ENCODE peak calls at places on chromosomes 7 and 10, in nine cellular contexts. K is fibroblast of lung, L is right lobe of liver, W is cardiac muscle cell, E is adrenal gland, U is GM23248, N is suprapubic skin, G is pancreas, Y is brain microvascular endothelial cell. T is an unnamed sample.

GRCh38 chr7:95430864-95431263 is 4.0 kb downstream of the PON2 start:
- DNase-seq in K (no peak), L (no peak), W (peak; percentile 35), E (no peak), U (peak; percentile 72), N (no peak), G (no peak), Y (peak; percentile 64), T (no peak)

GRCh38 chr10:60732240-60733188 is 45.8 kb upstream of the CDK1 start:
- DNase-seq in K (no peak), L (peak; percentile 44), W (no peak), E (no peak), U (peak; percentile 12), N (peak; percentile 83), G (peak; percentile 40), Y (no peak), T (peak; percentile 65)

GRCh38 chr10:21078410-21079329 is 181.6 kb upstream of the NEBL start:
- DNase-seq in K (peak; percentile 84), L (peak; percentile 69), W (peak; percentile 90), E (peak; percentile 65), U (peak; percentile 78), N (no peak), G (peak; percentile 50), Y (peak; percentile 58), T (no peak)

GRCh38 chr7:7119668-7120208 is 62.6 kb upstream of the C1GALT1 start:
- DNase-seq in K (no peak), L (no peak), W (no peak), E (no peak), U (no peak), N (no peak), G (no peak), Y (no peak), T (no peak)

GRCh38 chr7:48518092-48518491 is 346.8 kb downstream of the ABCA13 start:
- DNase-seq in K (no peak), L (no peak), W (no peak), E (no peak), U (no peak), N (no peak), G (no peak), Y (no peak), T (no peak)

GRCh38 chr10:80150172-80150571 is 17.6 kb downstream of the PLAC9 start:
- DNase-seq in K (no peak), L (no peak), W (no peak), E (no peak), U (no peak), N (no peak), G (no peak), Y (no peak), T (no peak)

GRCh38 chr10:84341538-84341856 is 13.1 kb downstream of the CCSER2 start:
- DNase-seq in K (no peak), L (no peak), W (no peak), E (no peak), U (no peak), N (no peak), G (no peak), Y (no peak), T (no peak)

GRCh38 chr10:100442548-100442947 is 20.3 kb upstream of the WNT8B start:
- DNase-seq in K (no peak), L (no peak), W (no peak), E (no peak), U (no peak), N (no peak), G (no peak), Y (no peak), T (no peak)

GRCh38 chr10:58435297-58435696 is 50.1 kb downstream of the TFAM start:
- DNase-seq in K (peak; percentile 94), L (no peak), W (peak; percentile 96), E (peak; percentile 43), U (peak; percentile 99), N (no peak), G (no peak), Y (peak; percentile 99), T (peak; percentile 81)

GRCh38 chr10:9833871-9834454 is 1183.7 kb upstream of the CELF2 start:
- DNase-seq in K (no peak), L (no peak), W (no peak), E (no peak), U (no peak), N (no peak), G (no peak), Y (no peak), T (no peak)

GRCh38 chr10:31401287-31401686 is 82.3 kb downstream of the ZEB1 start:
- DNase-seq in K (no peak), L (no peak), W (no peak), E (no peak), U (no peak), N (no peak), G (no peak), Y (no peak), T (no peak)

GRCh38 chr10:42553064-42553407 is 85.3 kb downstream of the ZNF33B start:
- DNase-seq in K (no peak), L (no peak), W (no peak), E (no peak), U (no peak), N (no peak), G (peak; percentile 24), Y (no peak), T (no peak)

GRCh38 chr7:99195867-99196266 is 12.0 kb downstream of the KPNA7 start:
- DNase-seq in K (no peak), L (no peak), W (no peak), E (no peak), U (no peak), N (no peak), G (no peak), Y (no peak), T (no peak)

GRCh38 chr7:116954443-116954838 is 1.1 kb downstream of the ST7 start:
- DNase-seq in K (no peak), L (no peak), W (no peak), E (no peak), U (no peak), N (no peak), G (no peak), Y (no peak), T (no peak)

GRCh38 chr10:73228247-73228646 is 18.8 kb downstream of the DNAJC9 start:
- DNase-seq in K (peak; percentile 47), L (no peak), W (peak; percentile 68), E (no peak), U (no peak), N (no peak), G (no peak), Y (no peak), T (no peak)

GRCh38 chr10:101778781-101779543 is 3.0 kb upstream of the FGF8 start:
- DNase-seq in K (peak; percentile 33), L (no peak), W (peak; percentile 67), E (peak; percentile 34), U (peak; percentile 60), N (peak; percentile 72), G (no peak), Y (no peak), T (peak; percentile 74)

GRCh38 chr10:110403593-110403992 is 94.1 kb upstream of the DUSP5 start:
- DNase-seq in K (no peak), L (no peak), W (no peak), E (no peak), U (no peak), N (no peak), G (no peak), Y (no peak), T (peak; percentile 68)

GRCh38 chr10:102579206-102579790 is 65.0 kb upstream of the TRIM8 start:
- DNase-seq in K (peak; percentile 44), L (no peak), W (peak; percentile 45), E (no peak), U (no peak), N (no peak), G (no peak), Y (no peak), T (no peak)

GRCh38 chr7:129803546-129804081 is 149.1 kb downstream of the UBE2H start:
- DNase-seq in K (no peak), L (no peak), W (no peak), E (no peak), U (no peak), N (no peak), G (no peak), Y (no peak), T (peak; percentile 25)

GRCh38 chr7:13312327-13312726 is 624.9 kb downstream of the ARL4A start:
- DNase-seq in K (no peak), L (no peak), W (no peak), E (no peak), U (no peak), N (no peak), G (no peak), Y (no peak), T (no peak)

GRCh38 chr10:130023454-130024230 is 59.6 kb upstream of the EBF3 start:
- DNase-seq in K (no peak), L (no peak), W (no peak), E (no peak), U (no peak), N (peak; percentile 70), G (no peak), Y (no peak), T (peak; percentile 43)
- H3K27ac ChIP-seq in K (peak overlapping the region; percentile 80), L (no peak overlapping the region), W (no peak overlapping the region), E (no peak overlapping the region), U (no peak overlapping the region), N (no peak overlapping the region), G (no peak overlapping the region), Y (no peak overlapping the region), T (no peak overlapping the region)

DNA sequence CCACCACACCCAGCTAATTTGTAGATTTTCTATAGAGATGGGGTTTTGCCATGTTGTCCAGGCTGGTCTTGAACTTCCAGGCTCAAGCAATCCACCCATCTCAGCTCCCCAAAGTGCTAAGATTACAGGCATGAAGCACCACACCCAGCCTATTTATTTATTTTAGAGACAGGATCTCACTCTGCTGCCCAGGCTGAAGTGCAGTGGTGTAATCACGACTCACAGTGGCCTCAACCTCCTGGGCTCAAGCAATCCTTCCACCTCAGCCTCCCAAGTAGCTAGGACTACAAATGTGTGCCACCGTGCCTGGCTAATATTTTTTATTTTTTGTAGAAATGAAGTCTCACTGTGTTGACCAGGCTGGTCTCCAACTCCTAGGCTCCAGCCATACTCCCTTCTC is 6.9 kb upstream of the FRAT2 start:
- DNase-seq in K (no peak), L (no peak), W (no peak), E (no peak), U (no peak), N (no peak), G (no peak), Y (no peak), T (no peak)
- H3K4me3 ChIP-seq in K (no peak overlapping the region), L (no peak overlapping the region), W (no peak overlapping the region), E (no peak overlapping the region), U (no peak overlapping the region), N (no peak overlapping the region), G (no peak overlapping the region), Y (no peak overlapping the region), T (no peak overlapping the region)

GRCh38 chr7:105773030-105773460 is 103.4 kb downstream of the ATXN7L1 start:
- DNase-seq in K (no peak), L (no peak), W (no peak), E (no peak), U (no peak), N (no peak), G (no peak), Y (no peak), T (no peak)
- H3K27ac ChIP-seq in K (no peak overlapping the region), L (no peak overlapping the region), W (no peak overlapping the region), E (no peak overlapping the region), U (no peak overlapping the region), N (no peak overlapping the region), G (no peak overlapping the region), Y (no peak overlapping the region), T (no peak overlapping the region)

DNA sequence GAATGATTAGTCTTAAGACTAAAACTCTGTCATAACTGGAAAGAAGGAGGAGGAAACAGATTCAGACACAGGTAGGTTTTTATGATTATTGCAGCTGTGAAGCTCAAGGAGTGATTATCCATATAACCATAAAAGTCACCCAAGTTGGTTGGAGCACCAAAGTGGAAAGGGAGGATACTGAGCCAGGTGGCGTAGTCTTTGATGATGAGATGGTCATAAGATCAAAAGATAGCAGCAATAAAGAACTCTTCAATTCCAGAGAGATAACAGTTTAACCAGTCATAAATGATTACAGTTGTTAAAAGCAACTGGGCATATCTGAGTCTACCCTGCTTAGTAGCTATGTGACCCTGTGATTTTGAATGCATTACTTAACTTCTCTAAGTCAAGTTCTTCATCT is 8.4 kb downstream of the ABCB1 start:
- DNase-seq in K (no peak), L (no peak), W (no peak), E (no peak), U (no peak), N (no peak), G (no peak), Y (no peak), T (no peak)
- H3K4me3 ChIP-seq in K (no peak overlapping the region), L (no peak overlapping the region), W (no peak overlapping the region), E (no peak overlapping the region), U (no peak overlapping the region), N (no peak overlapping the region), G (no peak overlapping the region), Y (no peak overlapping the region), T (no peak overlapping the region)

T was measured in kidney.